ENCODE peak calls at places on chromosomes 1 and 21, in four cellular contexts. Y is thyroid gland, V is GM23248, F is small intestine. C is an unnamed sample.

GRCh38 chr1:31937300-31938183 is 626 bp downstream of the PTP4A2 start:
- DNase-seq in Y (peak; percentile 84), V (peak; percentile 85), F (peak; percentile 69), C (peak; percentile 86)

GRCh38 chr1:233368106-233368783 is 40.7 kb downstream of the MAP3K21 start:
- DNase-seq in Y (peak; percentile 46), V (peak; percentile 48), F (no peak), C (no peak)

GRCh38 chr1:72280714-72281113 is 1.6 kb downstream of the NEGR1 start:
- DNase-seq in Y (no peak), V (peak; percentile 40), F (no peak), C (no peak)

GRCh38 chr1:202283991-202284390 is 57.7 kb downstream of the UBE2T start:
- DNase-seq in Y (no peak), V (peak; percentile 83), F (no peak), C (no peak)

GRCh38 chr1:236888903-236889302 is 93.8 kb downstream of the MTR start:
- DNase-seq in Y (peak; percentile 73), V (no peak), F (no peak), C (no peak)

GRCh38 chr1:20496241-20496661 is 10.2 kb upstream of the CAMK2N1 start:
- DNase-seq in Y (no peak), V (peak; percentile 72), F (peak; percentile 55), C (no peak)

GRCh38 chr21:31252611-31253010 is 91.5 kb downstream of the TIAM1 start:
- DNase-seq in Y (no peak), V (no peak), F (no peak), C (peak; percentile 30)

GRCh38 chr1:9040659-9041030 is 14.4 kb upstream of the SLC2A7 start:
- DNase-seq in Y (no peak), V (no peak), F (no peak), C (no peak)

GRCh38 chr1:195097316-195097715 is 1510.9 kb downstream of the KCNT2 start:
- DNase-seq in Y (no peak), V (no peak), F (no peak), C (no peak)

GRCh38 chr1:189678779-189679178 is 798.9 kb downstream of the BRINP3 start:
- DNase-seq in Y (no peak), V (no peak), F (no peak), C (no peak)

GRCh38 chr1:59682405-59683080 is 132.2 kb upstream of the HOOK1 start:
- DNase-seq in Y (no peak), V (peak; percentile 45), F (no peak), C (no peak)

GRCh38 chr1:66464802-66465201 is 69.2 kb upstream of the SGIP1 start:
- DNase-seq in Y (no peak), V (peak; percentile 97), F (no peak), C (no peak)

GRCh38 chr1:192675716-192676115 is 39.8 kb downstream of the RGS13 start:
- DNase-seq in Y (no peak), V (no peak), F (no peak), C (no peak)

GRCh38 chr1:246784621-246785535 is 60.7 kb downstream of the SCCPDH start:
- DNase-seq in Y (no peak), V (peak; percentile 76), F (no peak), C (no peak)

GRCh38 chr1:26733982-26734381 is 38.2 kb downstream of the ARID1A start:
- DNase-seq in Y (no peak), V (peak; percentile 81), F (no peak), C (no peak)

GRCh38 chr1:116667577-116668105 is at the start of gene IGSF3:
- DNase-seq in Y (peak; percentile 69), V (peak; percentile 64), F (peak; percentile 85), C (peak; percentile 97)

GRCh38 chr1:235779770-235780169 is 86.9 kb downstream of the LYST start:
- DNase-seq in Y (no peak), V (no peak), F (no peak), C (no peak)

GRCh38 chr21:43287974-43288755 is 119.4 kb downstream of the CRYAA start:
- DNase-seq in Y (no peak), V (no peak), F (peak; percentile 25), C (no peak)

GRCh38 chr1:204145033-204145504 is 6.8 kb downstream of the ETNK2 start:
- DNase-seq in Y (no peak), V (no peak), F (no peak), C (no peak)

GRCh38 chr21:45985471-45986315 is 4.1 kb downstream of the COL6A1 start:
- DNase-seq in Y (no peak), V (peak; percentile 9), F (no peak), C (peak; percentile 53)

GRCh38 chr21:18026359-18026758 is 207.2 kb upstream of the C21orf91 start:
- DNase-seq in Y (no peak), V (no peak), F (no peak), C (no peak)

DNA sequence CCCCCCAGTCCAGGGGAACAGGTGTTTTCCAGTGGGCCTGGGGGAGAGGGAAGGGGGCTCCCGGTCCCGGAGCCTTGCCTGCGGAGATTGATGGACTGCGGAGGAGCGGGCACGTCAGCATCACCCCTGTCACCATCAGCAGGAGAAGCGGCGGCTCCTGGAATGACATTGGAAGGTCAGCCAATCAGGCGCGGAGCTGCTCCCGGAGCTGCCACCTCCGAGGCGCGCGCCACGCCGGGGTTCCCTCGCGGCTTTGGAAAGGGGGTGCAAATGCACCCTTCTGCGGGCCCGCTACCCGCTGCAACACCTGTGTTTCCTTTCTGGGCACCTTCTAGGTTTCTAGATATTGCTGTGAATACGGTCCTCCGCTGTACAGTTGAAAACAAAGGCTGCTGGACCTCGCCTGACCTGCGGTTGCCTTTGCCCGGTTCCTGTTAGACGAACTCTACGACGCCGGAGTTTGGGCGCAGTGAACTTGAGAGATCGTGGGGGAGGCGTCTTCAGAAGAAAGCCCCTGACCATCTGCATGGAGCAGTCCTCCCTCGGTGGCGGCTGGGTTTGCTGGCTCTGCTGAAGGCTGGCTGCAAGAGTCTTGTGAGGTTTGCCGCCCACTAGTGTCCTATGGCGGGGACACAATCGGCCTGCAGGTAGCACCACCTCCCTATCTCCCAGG is 5.3 kb downstream of the DSCAM start:
- DNase-seq in Y (peak; percentile 41), V (no peak), F (peak; percentile 24), C (peak; percentile 77)
- H3K4me3 ChIP-seq in Y (no peak overlapping the region), V (no peak overlapping the region), F (no peak overlapping the region), C (peak overlapping the region; percentile 32)

GRCh38 chr1:16628361-16629111 is 15.2 kb upstream of the NBPF1 start:
- DNase-seq in Y (no peak), V (no peak), F (no peak), C (peak; percentile 66)
- H3K36me3 ChIP-seq in Y (peaks cover 70% of the 10 kb centered on the region), V (no peaks in the 10 kb centered on the region), F (peaks cover 36% of the 10 kb centered on the region), C (peaks cover 27% of the 10 kb centered on the region)

DNA sequence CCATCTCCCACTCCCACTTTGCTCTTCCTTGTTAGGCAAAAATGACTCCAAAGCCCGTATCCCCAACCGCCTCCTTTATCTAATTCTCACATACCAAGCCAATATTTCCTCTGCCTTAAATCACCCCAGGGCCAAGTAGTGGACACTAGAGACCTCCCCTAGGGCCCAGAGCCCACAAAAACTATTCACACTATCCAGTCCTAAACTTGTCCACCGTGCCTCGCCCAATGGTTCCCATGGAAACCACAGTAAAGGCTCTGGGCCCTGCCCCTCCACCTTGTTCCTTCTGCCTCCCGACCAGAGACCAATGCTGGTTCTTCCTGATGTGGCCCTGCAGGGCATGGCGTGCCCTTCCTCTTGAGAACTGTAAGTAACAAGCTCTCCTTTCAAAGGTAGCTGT is 11.8 kb downstream of the CFAP107 start:
- DNase-seq in Y (no peak), V (no peak), F (no peak), C (no peak)
- H3K27me3 ChIP-seq in Y (no peaks in the 10 kb centered on the region), V (no peaks in the 10 kb centered on the region), F (peaks cover 5% of the 10 kb centered on the region), C (no peaks in the 10 kb centered on the region)

GRCh38 chr1:162275622-162276175 is 101.0 kb downstream of the SPATA46 start:
- DNase-seq in Y (no peak), V (no peak), F (no peak), C (no peak)

GRCh38 chr1:162276493-162276892 is 100.2 kb downstream of the SPATA46 start:
- DNase-seq in Y (no peak), V (peak; percentile 60), F (peak; percentile 59), C (no peak)

GRCh38 chr1:162270016-162270415 is 106.6 kb downstream of the SPATA46 start:
- DNase-seq in Y (no peak), V (no peak), F (no peak), C (no peak)

GRCh38 chr1:162265983-162266382 is 110.7 kb downstream of the SPATA46 start:
- DNase-seq in Y (no peak), V (no peak), F (no peak), C (no peak)

GRCh38 chr1:162271972-162272371 is 104.7 kb downstream of the SPATA46 start:
- DNase-seq in Y (no peak), V (no peak), F (no peak), C (no peak)
- H3K4me3 ChIP-seq in Y (no peak overlapping the region), V (no peak overlapping the region), F (no peak overlapping the region), C (no peak overlapping the region)

GRCh38 chr1:215181518-215181917 is 99.0 kb downstream of the KCNK2 start:
- DNase-seq in Y (no peak), V (no peak), F (no peak), C (no peak)
- H3K36me3 ChIP-seq in Y (no peaks in the 10 kb centered on the region), V (peaks cover 75% of the 10 kb centered on the region), F (no peaks in the 10 kb centered on the region), C (no peaks in the 10 kb centered on the region)

GRCh38 chr1:11357291-11357690 is 84.3 kb downstream of the UBIAD1 start:
- DNase-seq in Y (no peak), V (no peak), F (no peak), C (peak; percentile 48)

GRCh38 chr1:11352058-11352715 is 79.2 kb downstream of the UBIAD1 start:
- DNase-seq in Y (no peak), V (no peak), F (no peak), C (peak; percentile 58)

GRCh38 chr1:11354893-11355593 is 82.0 kb downstream of the UBIAD1 start:
- DNase-seq in Y (no peak), V (no peak), F (no peak), C (peak; percentile 65)

GRCh38 chr1:11358991-11359390 is 86.0 kb downstream of the UBIAD1 start:
- DNase-seq in Y (no peak), V (no peak), F (no peak), C (no peak)

DNA sequence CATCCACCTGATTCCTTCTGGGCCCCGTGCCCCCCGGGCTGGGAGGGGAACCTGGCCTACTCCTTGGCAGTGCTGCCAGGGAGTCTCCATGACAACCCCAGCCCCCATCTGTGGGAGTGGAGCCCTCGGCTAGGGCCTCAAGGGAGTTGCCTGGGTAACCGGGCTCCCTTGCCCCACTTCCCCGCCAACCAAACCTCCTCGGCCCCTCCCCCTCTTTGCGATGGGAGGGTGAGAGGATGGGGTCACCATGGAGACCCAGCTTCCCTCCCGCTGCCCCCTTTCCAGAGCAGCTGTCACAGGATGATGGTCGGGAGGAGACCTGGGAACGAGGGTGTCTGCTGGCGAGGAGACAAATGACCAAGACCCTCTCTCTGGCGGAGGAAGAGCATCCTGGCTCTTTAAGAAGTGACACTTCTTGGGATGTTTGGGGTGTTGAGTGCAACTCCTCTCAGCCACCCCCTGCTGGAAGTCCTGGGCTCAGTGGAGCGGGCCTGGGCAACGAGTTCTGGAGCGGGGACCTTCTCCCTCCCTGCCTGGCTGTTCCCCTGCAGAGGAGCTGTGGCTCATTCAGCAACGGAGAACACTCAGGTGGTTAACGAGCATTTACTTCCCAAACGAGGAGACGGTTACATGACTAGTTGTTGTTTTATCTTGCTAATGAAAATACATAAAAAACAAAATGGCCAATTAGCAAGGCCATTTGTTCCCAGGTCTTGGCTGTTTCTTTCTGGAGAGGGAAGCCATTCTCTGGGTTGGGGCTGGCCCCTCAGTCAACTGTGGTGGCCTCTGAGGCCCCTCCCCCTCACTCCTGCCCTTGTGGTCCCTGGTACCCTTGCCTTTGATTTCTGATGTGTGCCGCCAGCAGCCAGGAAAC is 82.8 kb downstream of the UBIAD1 start:
- DNase-seq in Y (peak; percentile 21), V (no peak), F (no peak), C (peak; percentile 85)
- H3K27me3 ChIP-seq in Y (peaks cover 5% of the 10 kb centered on the region), V (no peaks in the 10 kb centered on the region), F (peaks cover 3% of the 10 kb centered on the region), C (no peaks in the 10 kb centered on the region)

GRCh38 chr1:10389271-10389973 is 9.4 kb upstream of the PGD start:
- DNase-seq in Y (peak; percentile 78), V (no peak), F (no peak), C (no peak)
- H3K4me3 ChIP-seq in Y (no peak overlapping the region), V (no peak overlapping the region), F (no peak overlapping the region), C (no peak overlapping the region)